ENCODE peak calls at places on chromosomes 16 and 17, in four cellular contexts. L is A549, J is IMR-90, Y is SK-N-SH. Z is an unnamed sample. For H3K4me1, the result is how much of the 10 kb centered on the place peaks cover.

GRCh38 chr17:2084129-2084765 is 29.3 kb downstream of the HIC1 start:
- DNase-seq in J (peak), L (no peak), Y (peak), Z (no peak)

GRCh38 chr17:39979865-39980401 is 674 bp upstream of the PSMD3 start:
- DNase-seq in Y (peak), J (peak), L (peak), Z (no peak)

GRCh38 chr17:57323391-57323790 is 67.1 kb downstream of the MSI2 start:
- DNase-seq in L (no peak), J (no peak), Y (no peak), Z (no peak)

GRCh38 chr17:21171970-21172510 is 41.9 kb downstream of the TMEM11 start:
- DNase-seq in Y (no peak), L (no peak), J (no peak), Z (no peak)

GRCh38 chr17:37177234-37177633 is 198.6 kb upstream of the C17orf78 start:
- DNase-seq in Y (no peak), L (no peak), J (no peak), Z (no peak)

GRCh38 chr17:36931697-36932382 is 5.4 kb upstream of the LHX1 start:
- DNase-seq in L (no peak), J (no peak), Y (peak), Z (no peak)

GRCh38 chr17:75619506-75620431 is 13.5 kb upstream of the SMIM5 start:
- DNase-seq in L (peak), J (peak), Y (peak), Z (no peak)

GRCh38 chr16:88880226-88881051 is 14.0 kb upstream of the PABPN1L start:
- DNase-seq in Y (no peak), J (no peak), L (no peak), Z (no peak)

GRCh38 chr16:85220125-85220839 is 108.0 kb upstream of the CIBAR2 start:
- DNase-seq in Y (peak), L (no peak), J (peak), Z (peak)

GRCh38 chr16:6016530-6017184 is 919.1 kb upstream of the EEF2KMT start:
- DNase-seq in L (peak), J (no peak), Y (peak), Z (no peak)

GRCh38 chr17:28871056-28871579 is 16.3 kb downstream of the ERAL1 start:
- DNase-seq in L (no peak), Y (no peak), J (no peak), Z (no peak)

GRCh38 chr17:2965621-2966275 is 97.7 kb downstream of the OR1D5 start:
- DNase-seq in J (peak), Y (peak), L (peak), Z (no peak)

GRCh38 chr16:79047337-79047736 is 553.2 kb downstream of the MAF start:
- DNase-seq in L (peak), Y (peak), J (no peak), Z (no peak)

GRCh38 chr16:16162591-16162990 is 60.7 kb downstream of the ABCC6 start:
- DNase-seq in Y (no peak), L (no peak), J (no peak), Z (no peak)

DNA sequence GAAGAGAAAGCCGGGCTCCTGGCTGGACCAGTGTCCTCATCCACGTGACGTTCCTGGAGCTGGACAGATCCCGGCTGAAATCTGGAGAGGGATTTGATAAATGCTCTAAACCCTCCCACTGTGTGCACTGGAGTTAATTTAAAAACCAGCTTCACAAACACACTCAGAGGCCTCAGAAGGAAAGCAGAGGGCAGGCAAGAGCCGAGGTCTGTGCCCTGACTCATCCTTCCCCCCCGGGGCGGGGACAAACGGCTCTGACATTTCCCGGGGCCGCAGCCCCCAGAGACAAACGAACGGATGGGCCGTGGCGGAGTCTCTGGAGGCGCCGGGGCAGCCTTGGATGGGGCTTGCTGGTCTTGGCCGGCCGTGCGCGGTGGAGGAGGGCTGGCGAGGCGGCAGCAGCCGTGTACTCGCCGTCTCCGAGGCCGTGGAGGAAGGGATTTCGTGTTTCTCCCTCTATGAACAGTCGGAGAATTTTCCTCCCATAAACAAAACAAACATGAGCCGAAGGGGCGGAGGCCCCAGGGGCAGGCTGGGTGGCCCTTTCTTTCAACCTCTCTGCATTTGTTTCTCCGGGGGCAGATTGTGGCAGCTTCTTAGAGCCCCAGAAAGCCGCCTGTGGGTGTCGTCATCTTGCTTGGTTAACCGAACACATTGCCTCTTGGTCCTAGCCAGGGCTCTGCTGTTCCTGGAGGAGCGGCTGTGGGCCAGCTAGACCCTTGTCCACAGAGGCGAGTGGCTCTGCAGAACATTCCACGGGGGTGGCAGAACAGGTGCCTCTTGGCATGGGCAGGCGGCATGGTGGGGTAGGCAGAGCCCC is 94.3 kb downstream of the NTN1 start:
- DNase-seq in L (peak), Y (peak), J (peak), Z (no peak)
- TF ChIP-seq CTCF in L (peak), Y (peak), J (no peak), Z (no peak)

GRCh38 chr17:82883461-82884031 is 43.7 kb upstream of the ZNF750 start:
- DNase-seq in J (no peak), L (no peak), Y (no peak), Z (no peak)
- H3K27ac ChIP-seq in J (no peak), L (no peak), Y (no peak), Z (peak)

DNA sequence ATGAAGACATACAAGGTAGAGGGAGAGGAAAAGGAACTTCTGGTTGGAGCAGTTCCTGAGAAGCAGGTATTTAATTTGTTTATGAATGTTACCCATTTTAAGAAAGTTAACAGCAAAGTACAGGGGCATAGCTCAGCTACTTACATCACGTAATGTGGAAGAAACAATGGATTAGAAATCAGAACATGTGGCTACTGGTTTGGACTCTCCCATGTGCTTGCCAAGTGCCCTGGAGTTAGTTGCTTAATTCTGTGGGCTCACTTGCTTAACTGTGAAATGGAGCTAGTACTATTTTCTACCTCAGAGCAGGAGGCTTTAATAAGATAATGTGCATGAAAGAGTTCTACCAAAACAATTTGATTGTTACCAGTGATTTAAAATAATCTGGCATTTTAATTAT is 27.3 kb downstream of the RSPRY1 start:
- DNase-seq in L (no peak), Y (no peak), J (no peak), Z (no peak)
- H3K4me1 ChIP-seq in L (under half), Y (under half), J (under half), Z (under half)

DNA sequence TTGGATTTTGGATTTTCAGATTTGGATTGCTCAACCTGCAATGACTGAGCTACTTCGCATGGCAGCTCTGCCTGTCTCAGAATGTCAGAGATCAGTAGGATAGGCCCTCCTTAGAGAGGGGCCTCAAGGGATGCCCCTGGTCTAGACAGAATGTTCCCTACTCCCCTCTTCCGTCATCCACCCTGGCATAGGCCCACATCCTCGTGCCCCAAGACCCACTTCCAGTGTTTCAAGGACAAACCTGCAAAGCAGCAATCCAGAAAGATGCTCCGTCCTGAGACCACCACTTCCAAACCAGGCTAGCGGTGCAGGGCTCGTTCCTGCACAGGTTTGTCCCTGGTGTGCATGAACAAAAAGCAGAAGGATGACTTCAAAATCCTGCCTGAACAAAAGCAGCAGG is 121.3 kb downstream of the SOCS1 start:
- DNase-seq in J (no peak), Y (no peak), L (no peak), Z (no peak)
- TF ChIP-seq CTCF in J (no peak), Y (no peak), L (no peak), Z (no peak)